ENCODE peak calls at places on chromosomes 11 and 22, in six cellular contexts. H, S, V, G, U and D are unnamed samples.

GRCh38 chr11:16598032-16598431 is 140.4 kb upstream of the C11orf58 start:
- DNase-seq in S (no peak), V (no peak), H (no peak), U (no peak), G (no peak), D (no peak)

GRCh38 chr11:134333312-134333711 is 1.5 kb downstream of the GLB1L2 start:
- DNase-seq in S (no peak), G (no peak), V (no peak), U (no peak), H (no peak), D (no peak)

GRCh38 chr22:50250555-50251471 is at the start of gene HDAC10:
- DNase-seq in U (peak; percentile 84), H (peak; percentile 94), S (peak; percentile 87), V (peak; percentile 93), G (peak; percentile 84), D (peak; percentile 67)

GRCh38 chr11:6531267-6531752 is 34.2 kb downstream of the DNHD1 start:
- DNase-seq in V (peak; percentile 71), S (no peak), H (peak; percentile 68), U (no peak), G (peak; percentile 61), D (peak; percentile 41)

GRCh38 chr11:69113646-69114340 is 41.9 kb upstream of the SMIM38 start:
- DNase-seq in U (no peak), G (no peak), H (no peak), V (no peak), S (no peak), D (no peak)

GRCh38 chr11:120217941-120218694 is 7.3 kb downstream of the OAF start:
- DNase-seq in S (no peak), H (no peak), V (no peak), U (no peak), G (no peak), D (no peak)

GRCh38 chr22:48894804-48895250 is 932.8 kb downstream of the BRD1 start:
- DNase-seq in G (no peak), V (no peak), U (no peak), S (no peak), H (no peak), D (no peak)

GRCh38 chr11:17496406-17496805 is 19.8 kb upstream of the ABCC8 start:
- DNase-seq in V (no peak), H (no peak), U (no peak), S (no peak), G (no peak), D (no peak)

GRCh38 chr11:73348838-73349237 is 27.4 kb upstream of the RELT start:
- DNase-seq in S (no peak), H (no peak), U (no peak), G (no peak), V (no peak), D (no peak)

GRCh38 chr11:36412781-36413383 is 97.2 kb downstream of the TRAF6 start:
- DNase-seq in U (no peak), H (no peak), V (peak; percentile 17), S (no peak), G (no peak), D (peak; percentile 58)

GRCh38 chr11:66089067-66089466 is 19.0 kb downstream of the PACS1 start:
- DNase-seq in H (no peak), G (no peak), S (no peak), V (no peak), U (no peak), D (no peak)

GRCh38 chr11:10818594-10818993 is 9.9 kb upstream of the EIF4G2 start:
- DNase-seq in S (no peak), U (no peak), V (no peak), G (no peak), H (no peak), D (peak; percentile 12)

GRCh38 chr11:47007579-47007978 is 71.0 kb downstream of the CSTPP1 start:
- DNase-seq in V (no peak), G (no peak), S (no peak), H (no peak), U (no peak), D (no peak)

GRCh38 chr22:45696227-45696626 is 24.6 kb downstream of the ATXN10 start:
- DNase-seq in H (no peak), V (no peak), G (no peak), U (no peak), S (no peak), D (no peak)

GRCh38 chr11:12110714-12111481 is 508 bp downstream of the MICAL2 start:
- DNase-seq in V (peak; percentile 81), U (peak; percentile 43), G (peak; percentile 63), H (peak; percentile 62), S (no peak), D (no peak)

GRCh38 chr22:25062378-25063095 is 110.0 kb downstream of the KIAA1671 start:
- DNase-seq in V (no peak), H (no peak), G (no peak), S (no peak), U (no peak), D (no peak)

GRCh38 chr22:21642584-21643448 is 714 bp downstream of the SDF2L1 start:
- DNase-seq in H (peak; percentile 94), V (peak; percentile 90), G (peak; percentile 70), S (peak; percentile 74), U (no peak), D (peak; percentile 43)

GRCh38 chr22:36086170-36086490 is 57.5 kb upstream of the RBFOX2 start:
- DNase-seq in H (peak; percentile 73), S (no peak), V (peak; percentile 67), U (no peak), G (no peak), D (no peak)

GRCh38 chr11:45097721-45098493 is 48.5 kb upstream of the PRDM11 start:
- DNase-seq in G (peak; percentile 84), H (peak; percentile 92), V (peak; percentile 97), U (no peak), S (peak; percentile 67), D (peak; percentile 32)

GRCh38 chr11:36774603-36775002 is 176.6 kb upstream of the RAG2 start:
- DNase-seq in H (no peak), U (no peak), G (no peak), V (no peak), S (no peak), D (no peak)

GRCh38 chr22:49934891-49935557 is 16.6 kb downstream of the CRELD2 start:
- DNase-seq in S (peak; percentile 79), V (peak; percentile 80), U (peak; percentile 90), G (peak; percentile 74), H (peak; percentile 86), D (no peak)

GRCh38 chr11:35380603-35381002 is 38.8 kb downstream of the SLC1A2 start:
- DNase-seq in S (no peak), G (no peak), V (no peak), H (no peak), U (no peak), D (peak; percentile 20)

GRCh38 chr22:48937032-48937639 is 890.5 kb downstream of the BRD1 start:
- DNase-seq in H (no peak), S (no peak), V (peak; percentile 19), G (peak; percentile 10), U (no peak), D (no peak)

GRCh38 chr22:26161746-26162145 is 7.5 kb upstream of the SEZ6L start:
- DNase-seq in H (no peak), S (no peak), U (no peak), G (no peak), V (no peak), D (no peak)

GRCh38 chr11:133896642-133897330 is 51.5 kb upstream of the SPATA19 start:
- DNase-seq in G (peak; percentile 43), S (no peak), U (no peak), H (no peak), V (peak; percentile 39), D (no peak)

GRCh38 chr11:39675171-39675570 is 1784.3 kb downstream of the LRRC4C start:
- DNase-seq in H (no peak), U (no peak), S (no peak), V (no peak), G (no peak), D (no peak)

GRCh38 chr11:83951521-83951920 is 665.4 kb upstream of the CCDC90B start:
- DNase-seq in U (no peak), S (no peak), V (no peak), G (no peak), H (no peak), D (no peak)

GRCh38 chr11:83508804-83509203 is 222.6 kb upstream of the CCDC90B start:
- DNase-seq in U (no peak), H (no peak), V (no peak), G (peak; percentile 57), S (no peak), D (no peak)

GRCh38 chr22:29661355-29661754 is 57.9 kb downstream of the NF2 start:
- DNase-seq in G (no peak), S (no peak), U (no peak), V (no peak), H (no peak), D (no peak)

GRCh38 chr11:88353835-88354496 is 16.4 kb upstream of the CTSC start:
- DNase-seq in G (no peak), S (no peak), H (no peak), V (no peak), U (no peak), D (no peak)

DNA sequence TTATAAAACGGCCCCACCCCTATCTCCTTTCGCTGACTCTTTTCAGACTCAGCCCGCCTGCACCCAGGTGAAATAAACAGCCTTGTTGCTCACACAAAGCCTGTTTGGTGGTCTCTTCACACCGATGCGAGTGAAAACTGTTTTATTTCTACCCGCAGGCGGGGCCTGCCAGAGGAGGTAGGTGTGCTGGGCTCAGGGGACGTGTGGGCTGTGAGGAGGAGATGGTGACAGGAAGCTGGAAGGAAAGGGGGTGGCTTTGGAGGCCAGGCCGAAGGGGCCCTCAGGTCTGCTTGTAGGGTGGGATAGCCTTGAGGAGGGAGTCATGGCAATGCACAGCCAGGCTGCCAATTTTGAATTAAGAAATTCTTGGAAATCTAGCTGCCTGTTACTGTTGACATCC is 21.3 kb upstream of the KRTAP5-7 start:
- DNase-seq in S (no peak), H (no peak), G (no peak), U (no peak), V (peak; percentile 79), D (no peak)
- TF ChIP-seq CTCF in S (no peak), H (no peak), G (no peak), U (no peak), V (no peak), D (no peak)

GRCh38 chr22:33054276-33054675 is 3.9 kb downstream of the SYN3 start:
- DNase-seq in V (no peak), H (peak; percentile 73), U (no peak), G (no peak), S (no peak), D (no peak)
- H3K27ac ChIP-seq in V (no peak overlapping the region), H (peak overlapping the region; percentile 72), U (no peak overlapping the region), G (no peak overlapping the region), S (no peak overlapping the region), D (no peak overlapping the region)

DNA sequence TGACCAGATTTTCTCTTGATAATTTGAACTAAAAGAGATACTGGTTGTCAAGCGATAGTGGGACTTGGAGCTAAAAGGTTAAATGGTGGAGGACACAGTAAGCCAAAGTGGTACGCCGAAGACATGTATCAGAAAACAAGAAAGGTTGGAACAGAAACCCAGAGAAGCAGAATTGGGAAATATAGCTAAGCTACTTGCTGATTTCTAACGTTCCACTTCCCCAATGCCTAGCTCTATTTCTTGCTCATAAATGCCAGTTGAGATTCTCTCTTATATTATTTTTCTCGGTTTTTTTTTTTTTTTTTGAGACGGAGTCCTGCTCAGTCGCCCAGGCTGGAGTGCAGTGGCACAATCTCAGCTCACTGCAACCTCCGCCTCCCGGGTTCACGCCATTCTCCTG is 12.7 kb downstream of the TMEM41B start:
- DNase-seq in V (no peak), U (no peak), S (no peak), G (no peak), H (no peak), D (no peak)
- H3K4me3 ChIP-seq in V (no peak overlapping the region), U (no peak overlapping the region), S (no peak overlapping the region), G (no peak overlapping the region), H (no peak overlapping the region), D (no peak overlapping the region)

GRCh38 chr22:27747396-27748256 is 53.9 kb downstream of the MN1 start:
- DNase-seq in G (no peak), S (no peak), V (no peak), U (no peak), H (peak; percentile 54), D (no peak)
- TF ChIP-seq CTCF in G (no peak), S (no peak), V (peak; percentile 73), U (peak; percentile 21), H (peak; percentile 70), D (peak; percentile 65)